ENCODE peak calls at places on chromosomes 16 and 17, in six cellular contexts. One of them, this sample, is unnamed.

GRCh38 chr17:51006601-51007000 is 114.1 kb downstream of the SPAG9 start:
- DNase-seq in thoracic aorta: no peak
- DNase-seq in dorsolateral prefrontal cortex: no peak
- DNase-seq in CD8-positive, alpha-beta memory T cell: no peak
- DNase-seq in GM23338: no peak
- DNase-seq in AG04450: no peak
- DNase-seq in this sample: no peak

GRCh38 chr16:11145821-11146211 is 110.2 kb downstream of the SOCS1 start:
- DNase-seq in thoracic aorta: no peak
- DNase-seq in dorsolateral prefrontal cortex: no peak
- DNase-seq in CD8-positive, alpha-beta memory T cell: no peak
- DNase-seq in GM23338: no peak
- DNase-seq in AG04450: no peak
- DNase-seq in this sample: no peak

GRCh38 chr16:56923481-56923880 is 8.5 kb upstream of the HERPUD1 start:
- DNase-seq in thoracic aorta: no peak
- DNase-seq in dorsolateral prefrontal cortex: no peak
- DNase-seq in CD8-positive, alpha-beta memory T cell: no peak
- DNase-seq in GM23338: no peak
- DNase-seq in AG04450: no peak
- DNase-seq in this sample: no peak

GRCh38 chr17:2705263-2705662 is 6.3 kb downstream of the CLUH start:
- DNase-seq in thoracic aorta: no peak
- DNase-seq in dorsolateral prefrontal cortex: no peak
- DNase-seq in CD8-positive, alpha-beta memory T cell: no peak
- DNase-seq in GM23338: no peak
- DNase-seq in AG04450: peak
- DNase-seq in this sample: no peak

GRCh38 chr17:47956818-47957590 is 679 bp downstream of the PRR15L start:
- DNase-seq in thoracic aorta: no peak
- DNase-seq in dorsolateral prefrontal cortex: no peak
- DNase-seq in CD8-positive, alpha-beta memory T cell: no peak
- DNase-seq in GM23338: no peak
- DNase-seq in AG04450: no peak
- DNase-seq in this sample: no peak

GRCh38 chr16:89855986-89856385 is 17.4 kb upstream of the TCF25 start:
- DNase-seq in thoracic aorta: no peak
- DNase-seq in dorsolateral prefrontal cortex: no peak
- DNase-seq in CD8-positive, alpha-beta memory T cell: no peak
- DNase-seq in GM23338: no peak
- DNase-seq in AG04450: no peak
- DNase-seq in this sample: no peak

GRCh38 chr16:81585785-81586184 is 141.2 kb downstream of the CMIP start:
- DNase-seq in thoracic aorta: no peak
- DNase-seq in dorsolateral prefrontal cortex: no peak
- DNase-seq in CD8-positive, alpha-beta memory T cell: no peak
- DNase-seq in GM23338: peak
- DNase-seq in AG04450: no peak
- DNase-seq in this sample: no peak

GRCh38 chr17:57366558-57367351 is 110.4 kb downstream of the MSI2 start:
- DNase-seq in thoracic aorta: no peak
- DNase-seq in dorsolateral prefrontal cortex: no peak
- DNase-seq in CD8-positive, alpha-beta memory T cell: no peak
- DNase-seq in GM23338: no peak
- DNase-seq in AG04450: no peak
- DNase-seq in this sample: no peak

GRCh38 chr16:27108826-27109665 is 42.3 kb downstream of the C16orf82 start:
- DNase-seq in thoracic aorta: no peak
- DNase-seq in dorsolateral prefrontal cortex: no peak
- DNase-seq in CD8-positive, alpha-beta memory T cell: no peak
- DNase-seq in GM23338: no peak
- DNase-seq in AG04450: no peak
- DNase-seq in this sample: no peak
- H3K27ac ChIP-seq in thoracic aorta: no peak
- H3K27ac ChIP-seq in dorsolateral prefrontal cortex: no peak
- H3K27ac ChIP-seq in CD8-positive, alpha-beta memory T cell: no peak
- H3K27ac ChIP-seq in GM23338: no peak
- H3K27ac ChIP-seq in AG04450: no peak
- H3K27ac ChIP-seq in this sample: no peak

DNA sequence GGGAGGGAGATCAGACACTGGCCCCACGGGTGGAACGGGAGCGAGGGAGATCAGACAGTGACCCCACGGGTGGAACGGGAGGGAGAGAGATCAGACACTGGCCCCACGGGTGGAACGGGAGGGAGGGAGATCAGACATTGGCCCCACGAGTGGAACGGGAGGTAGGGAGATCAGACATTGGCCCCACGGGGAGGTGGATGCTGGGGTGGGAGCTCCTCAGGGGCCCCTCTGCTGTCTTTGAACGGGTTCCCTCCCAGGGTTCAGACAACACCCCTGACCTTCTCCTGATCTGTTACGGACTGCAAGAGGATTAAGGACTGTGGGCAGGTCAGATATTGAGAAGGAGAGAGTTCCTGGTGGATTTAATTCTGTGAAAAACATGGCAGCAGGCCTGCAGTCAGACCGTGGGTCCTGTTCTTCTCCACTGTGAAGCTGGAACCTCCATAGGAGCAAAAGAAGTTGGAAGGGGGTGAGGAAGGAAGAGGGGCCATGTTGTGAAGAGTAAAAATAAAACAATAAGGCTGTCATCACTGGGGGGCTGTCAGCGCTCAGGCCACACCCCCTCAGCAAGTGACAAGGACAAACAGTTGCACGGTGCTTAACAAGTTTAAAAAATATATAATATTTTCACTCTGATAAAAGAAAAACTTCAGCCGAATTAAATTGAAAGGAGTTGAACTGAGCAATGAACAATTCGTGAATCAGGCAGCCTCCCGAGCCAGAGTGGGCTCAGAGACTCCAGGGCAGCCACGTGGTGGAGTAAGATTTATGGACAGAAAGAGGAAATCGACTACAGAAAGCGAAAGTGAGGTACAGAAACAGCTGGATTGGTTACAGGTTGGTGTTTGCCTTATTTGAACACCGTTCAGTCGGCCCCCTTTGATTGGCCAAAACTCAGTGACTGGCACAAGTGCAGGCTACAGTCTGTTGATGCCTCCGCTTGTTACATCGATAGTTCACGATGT is 348.7 kb upstream of the TNRC6C start:
- DNase-seq in thoracic aorta: no peak
- DNase-seq in dorsolateral prefrontal cortex: no peak
- DNase-seq in CD8-positive, alpha-beta memory T cell: peak
- DNase-seq in GM23338: no peak
- DNase-seq in AG04450: no peak
- DNase-seq in this sample: no peak
- H3K27ac ChIP-seq in thoracic aorta: peak
- H3K27ac ChIP-seq in dorsolateral prefrontal cortex: no peak
- H3K27ac ChIP-seq in CD8-positive, alpha-beta memory T cell: no peak
- H3K27ac ChIP-seq in GM23338: no peak
- H3K27ac ChIP-seq in AG04450: no peak
- H3K27ac ChIP-seq in this sample: no peak

DNA sequence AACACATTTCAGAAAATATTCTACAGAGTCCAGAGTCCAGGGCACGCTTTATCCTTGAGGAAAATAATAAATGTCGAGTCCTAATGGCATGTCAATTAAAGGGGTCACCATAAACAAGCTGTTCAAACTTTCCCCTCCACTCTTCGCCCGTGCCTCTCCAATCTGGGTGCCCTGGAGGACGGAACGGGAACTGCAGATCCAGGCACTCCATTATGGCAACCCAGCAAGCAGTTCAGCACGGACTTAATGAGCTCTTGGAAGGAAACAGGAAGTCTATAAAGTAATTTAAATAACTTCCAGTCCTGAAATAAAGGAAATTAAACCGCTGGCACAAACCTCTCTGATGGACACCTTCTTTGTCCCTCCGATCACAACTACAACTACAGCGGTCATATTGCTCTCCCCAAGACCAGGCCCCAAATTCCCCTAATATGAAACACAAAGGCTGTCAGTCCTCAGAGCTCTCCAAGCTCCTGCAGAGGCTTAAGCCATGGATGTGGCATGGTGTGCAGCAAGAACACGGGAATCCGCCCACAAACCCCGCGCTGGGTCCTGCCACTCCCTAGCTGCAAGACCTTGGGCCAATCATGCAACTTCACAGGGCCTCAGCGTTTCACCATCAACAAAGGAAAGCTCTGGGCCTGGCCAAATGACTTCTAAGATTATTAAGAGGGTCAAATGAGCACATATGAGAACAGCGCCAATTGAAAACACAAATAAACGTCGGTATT is 52.6 kb downstream of the ZFHX3 start:
- DNase-seq in thoracic aorta: no peak
- DNase-seq in dorsolateral prefrontal cortex: no peak
- DNase-seq in CD8-positive, alpha-beta memory T cell: no peak
- DNase-seq in GM23338: peak
- DNase-seq in AG04450: no peak
- DNase-seq in this sample: no peak
- H3K27ac ChIP-seq in thoracic aorta: no peak
- H3K27ac ChIP-seq in dorsolateral prefrontal cortex: no peak
- H3K27ac ChIP-seq in CD8-positive, alpha-beta memory T cell: no peak
- H3K27ac ChIP-seq in GM23338: no peak
- H3K27ac ChIP-seq in AG04450: no peak
- H3K27ac ChIP-seq in this sample: no peak

DNA sequence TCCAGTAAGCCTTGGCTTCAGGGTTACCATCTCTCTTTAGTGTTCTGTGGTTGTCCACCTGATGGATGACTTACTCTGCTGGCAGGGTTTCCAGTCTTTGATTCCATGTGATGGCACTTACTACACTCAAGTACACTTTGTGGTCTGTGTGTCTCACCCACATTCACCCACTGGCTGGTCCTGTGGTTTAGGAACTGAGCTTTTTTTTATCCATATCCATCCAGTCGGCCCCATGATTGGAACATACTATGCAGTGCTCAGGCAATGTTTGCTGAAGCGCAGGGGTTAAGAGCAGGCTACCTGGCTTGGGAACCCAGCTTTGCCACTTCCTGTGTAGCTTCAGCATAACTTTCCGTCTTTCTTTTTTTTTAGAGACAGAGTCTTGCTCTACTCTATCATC is 2.8 kb upstream of the FUS start:
- DNase-seq in thoracic aorta: no peak
- DNase-seq in dorsolateral prefrontal cortex: no peak
- DNase-seq in CD8-positive, alpha-beta memory T cell: peak
- DNase-seq in GM23338: no peak
- DNase-seq in AG04450: no peak
- DNase-seq in this sample: no peak
- H3K27ac ChIP-seq in thoracic aorta: no peak
- H3K27ac ChIP-seq in dorsolateral prefrontal cortex: no peak
- H3K27ac ChIP-seq in CD8-positive, alpha-beta memory T cell: no peak
- H3K27ac ChIP-seq in GM23338: no peak
- H3K27ac ChIP-seq in AG04450: no peak
- H3K27ac ChIP-seq in this sample: no peak

This sample was measured in caudate nucleus.